ENCODE peak calls at places on chromosome 7, in eight cellular contexts. J, W, C, S, B, Z, R and H are unnamed samples.
A peak's percentile ranks its signal among the peaks of the same experiment; 100 is the strongest.

GRCh38 chr7:159032753-159033472 is 111.8 kb downstream of the VIPR2 start:
- DNase-seq in J (no peak), W (no peak), C (no peak), S (no peak), B (no peak), Z (no peak), R (no peak), H (no peak)

GRCh38 chr7:66737667-66738066 is 2.9 kb upstream of the RABGEF1 start:
- DNase-seq in J (no peak), W (no peak), C (no peak), S (no peak), B (no peak), Z (no peak), R (peak; percentile 47), H (no peak)

GRCh38 chr7:92375013-92375412 is 72.3 kb upstream of the GATAD1 start:
- DNase-seq in J (no peak), W (no peak), C (no peak), S (no peak), B (no peak), Z (no peak), R (no peak), H (no peak)

GRCh38 chr7:150968698-150969482 is 9.2 kb downstream of the KCNH2 start:
- DNase-seq in J (no peak), W (no peak), C (no peak), S (no peak), B (no peak), Z (no peak), R (no peak), H (no peak)

GRCh38 chr7:96303105-96303685 is 18.7 kb downstream of the SLC25A13 start:
- DNase-seq in J (no peak), W (no peak), C (no peak), S (peak; percentile 64), B (no peak), Z (no peak), R (no peak), H (no peak)

GRCh38 chr7:138398857-138399256 is 61.2 kb upstream of the TRIM24 start:
- DNase-seq in J (no peak), W (no peak), C (no peak), S (no peak), B (no peak), Z (no peak), R (no peak), H (no peak)

GRCh38 chr7:86833360-86833759 is 189.7 kb downstream of the GRM3 start:
- DNase-seq in J (no peak), W (no peak), C (no peak), S (no peak), B (no peak), Z (no peak), R (no peak), H (no peak)

GRCh38 chr7:44705434-44705833 is 43.2 kb upstream of the ZMIZ2 start:
- DNase-seq in J (no peak), W (no peak), C (no peak), S (no peak), B (no peak), Z (no peak), R (no peak), H (no peak)